ENCODE peak calls at places on chromosomes 7 and 10, in nine cellular contexts. P, E, T, H, O, X, R, V and N are unnamed samples.

GRCh38 chr7:110922906-110923305 is 168.0 kb upstream of the LRRN3 start:
- DNase-seq in P (no peak), E (no peak), T (no peak), H (peak; percentile 83), O (no peak), X (no peak), R (no peak), V (no peak), N (peak; percentile 41)

GRCh38 chr7:83613232-83613631 is 35.7 kb downstream of the SEMA3E start:
- DNase-seq in P (no peak), E (no peak), T (no peak), H (no peak), O (no peak), X (no peak), R (no peak), V (no peak), N (no peak)

GRCh38 chr7:98730331-98730730 is 113.2 kb downstream of the NPTX2 start:
- DNase-seq in P (no peak), E (no peak), T (peak; percentile 66), H (no peak), O (no peak), X (no peak), R (no peak), V (no peak), N (no peak)

GRCh38 chr10:46170789-46171188 is 116.0 kb upstream of the ANTXRL start:
- DNase-seq in P (no peak), E (no peak), T (no peak), H (no peak), O (no peak), X (no peak), R (no peak), V (no peak), N (no peak)

GRCh38 chr10:132206806-132207535 is 20.2 kb downstream of the DPYSL4 start:
- DNase-seq in P (no peak), E (no peak), T (no peak), H (no peak), O (no peak), X (no peak), R (no peak), V (no peak), N (no peak)

GRCh38 chr10:62613429-62613828 is 191.1 kb upstream of the ADO start:
- DNase-seq in P (no peak), E (no peak), T (no peak), H (peak; percentile 79), O (no peak), X (no peak), R (no peak), V (no peak), N (peak; percentile 78)

GRCh38 chr10:55500931-55501559 is 700.0 kb upstream of the PCDH15 start:
- DNase-seq in P (no peak), E (peak; percentile 18), T (peak; percentile 84), H (no peak), O (peak; percentile 64), X (peak; percentile 17), R (no peak), V (no peak), N (peak; percentile 59)

GRCh38 chr10:22630229-22631174 is 83.9 kb downstream of the PIP4K2A start:
- DNase-seq in P (no peak), E (no peak), T (no peak), H (peak; percentile 67), O (no peak), X (no peak), R (no peak), V (no peak), N (no peak)

GRCh38 chr7:46071601-46072000 is 150.5 kb upstream of the IGFBP3 start:
- DNase-seq in P (no peak), E (no peak), T (no peak), H (peak; percentile 16), O (no peak), X (no peak), R (no peak), V (no peak), N (peak; percentile 31)

GRCh38 chr10:13972609-13973008 is 358.1 kb downstream of the FRMD4A start:
- DNase-seq in P (no peak), E (no peak), T (peak; percentile 36), H (no peak), O (no peak), X (no peak), R (no peak), V (no peak), N (no peak)

GRCh38 chr10:80318742-80319141 is 29.3 kb upstream of the MAT1A start:
- DNase-seq in P (no peak), E (no peak), T (no peak), H (no peak), O (no peak), X (no peak), R (no peak), V (no peak), N (no peak)

GRCh38 chr10:12729885-12730284 is 271.6 kb downstream of the CCDC3 start:
- DNase-seq in P (no peak), E (no peak), T (peak; percentile 86), H (no peak), O (peak; percentile 28), X (no peak), R (no peak), V (no peak), N (peak; percentile 30)

GRCh38 chr7:44460325-44460724 is 30.1 kb downstream of the NUDCD3 start:
- DNase-seq in P (no peak), E (no peak), T (no peak), H (no peak), O (no peak), X (no peak), R (no peak), V (no peak), N (no peak)

GRCh38 chr10:124532106-124532641 is 70.6 kb downstream of the LHPP start:
- DNase-seq in P (no peak), E (no peak), T (peak; percentile 91), H (no peak), O (peak; percentile 33), X (no peak), R (no peak), V (peak; percentile 79), N (no peak)

GRCh38 chr7:131506597-131506996 is 49.8 kb downstream of the PODXL start:
- DNase-seq in P (no peak), E (no peak), T (peak; percentile 50), H (no peak), O (peak; percentile 37), X (no peak), R (no peak), V (no peak), N (no peak)

GRCh38 chr7:143285806-143286521 is 1.2 kb downstream of the TMEM139 start:
- DNase-seq in P (no peak), E (no peak), T (no peak), H (no peak), O (no peak), X (no peak), R (no peak), V (no peak), N (no peak)

GRCh38 chr7:30888783-30889182 is 22.9 kb upstream of the AQP1 start:
- DNase-seq in P (no peak), E (no peak), T (no peak), H (peak; percentile 86), O (no peak), X (no peak), R (peak; percentile 80), V (no peak), N (peak; percentile 39)

GRCh38 chr7:80346704-80347103 is 165.2 kb downstream of the GNAT3 start:
- DNase-seq in P (no peak), E (no peak), T (no peak), H (peak; percentile 80), O (no peak), X (no peak), R (no peak), V (peak; percentile 41), N (peak; percentile 57)

GRCh38 chr7:80348221-80348620 is 163.6 kb downstream of the GNAT3 start:
- DNase-seq in P (no peak), E (no peak), T (no peak), H (no peak), O (no peak), X (no peak), R (no peak), V (no peak), N (no peak)

GRCh38 chr7:80350430-80350829 is 161.4 kb downstream of the GNAT3 start:
- DNase-seq in P (no peak), E (no peak), T (no peak), H (no peak), O (no peak), X (no peak), R (no peak), V (no peak), N (no peak)

DNA sequence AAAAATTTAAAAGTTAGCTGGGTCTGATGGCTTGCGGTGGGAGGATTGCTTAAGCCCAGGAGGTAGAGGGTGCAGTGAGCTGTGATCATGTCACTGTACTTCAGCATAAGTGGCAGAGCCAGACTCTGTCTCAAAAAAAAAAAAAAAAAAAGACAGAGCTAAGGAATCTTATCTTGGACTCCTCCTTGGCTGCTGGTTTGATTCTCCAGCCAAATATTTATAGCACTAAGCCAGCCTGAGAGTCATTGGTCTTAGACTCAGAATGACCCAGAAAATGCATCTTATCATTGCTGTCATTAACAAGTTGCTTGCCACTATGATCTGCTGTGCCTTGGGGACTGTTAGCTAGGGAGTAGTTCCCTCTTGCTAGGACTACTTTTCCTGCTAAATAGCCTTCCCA is 164.7 kb downstream of the GNAT3 start:
- DNase-seq in P (no peak), E (no peak), T (no peak), H (peak; percentile 15), O (no peak), X (no peak), R (no peak), V (no peak), N (peak; percentile 32)
- H3K4me3 ChIP-seq in P (no peak overlapping the region), E (no peak overlapping the region), T (no peak overlapping the region), H (no peak overlapping the region), O (no peak overlapping the region), X (no peak overlapping the region), R (no peak overlapping the region), V (no peak overlapping the region), N (no peak overlapping the region)

GRCh38 chr7:3762146-3762831 is 461.2 kb downstream of the SDK1 start:
- DNase-seq in P (no peak), E (no peak), T (peak; percentile 23), H (no peak), O (no peak), X (no peak), R (no peak), V (no peak), N (no peak)
- TF ChIP-seq CTCF in P (no peak), E (no peak), T (no peak), H (no peak), O (no peak), X (no peak), R (no peak), V (no peak), N (no peak)

DNA sequence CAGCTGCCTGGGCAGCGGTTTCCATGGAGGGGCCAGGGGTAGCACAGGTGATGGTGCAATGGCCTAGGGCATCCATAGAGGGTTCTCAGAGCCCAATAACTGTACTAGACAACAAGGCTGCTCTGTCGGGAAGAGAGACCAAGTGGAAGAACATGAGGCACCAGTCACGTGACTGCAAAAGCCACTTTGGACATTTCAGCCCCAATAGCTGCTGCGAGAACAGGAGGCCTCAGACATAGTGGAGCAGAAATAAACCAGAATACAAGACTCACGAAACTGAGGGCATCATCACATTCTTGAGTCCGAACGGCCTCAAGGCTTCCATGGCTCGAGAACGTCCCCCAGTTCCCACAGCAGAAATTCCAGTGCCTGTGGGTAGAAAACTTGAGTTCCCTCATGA is 32.3 kb upstream of the FIS1 start:
- DNase-seq in P (no peak), E (no peak), T (no peak), H (no peak), O (no peak), X (no peak), R (no peak), V (no peak), N (no peak)
- H3K27me3 ChIP-seq in P (peaks cover 69% of the 10 kb centered on the region), E (no peaks in the 10 kb centered on the region), T (no peaks in the 10 kb centered on the region), H (peaks cover 32% of the 10 kb centered on the region), O (peaks cover 36% of the 10 kb centered on the region), X (peaks cover 32% of the 10 kb centered on the region), R (no peaks in the 10 kb centered on the region), V (no peaks in the 10 kb centered on the region), N (no peaks in the 10 kb centered on the region)

GRCh38 chr7:139730746-139731612 is 46.8 kb downstream of the HIPK2 start:
- DNase-seq in P (peak; percentile 80), E (no peak), T (no peak), H (peak; percentile 72), O (no peak), X (peak; percentile 81), R (peak; percentile 39), V (no peak), N (peak; percentile 88)
- H3K4me3 ChIP-seq in P (peak overlapping the region; percentile 19), E (no peak overlapping the region), T (no peak overlapping the region), H (no peak overlapping the region), O (no peak overlapping the region), X (no peak overlapping the region), R (peak overlapping the region; percentile 55), V (no peak overlapping the region), N (no peak overlapping the region)